ENCODE peak calls at places on chromosome 11, in six cellular contexts. One of them, this sample, is unnamed.

GRCh38 chr11:19953342-19953741 is 206.9 kb downstream of the DBX1 start:
- DNase-seq in IMR-90: peak
- DNase-seq in H9: peak
- DNase-seq in fibroblast of pulmonary artery: peak
- DNase-seq in Peyer's patch: no peak
- DNase-seq in lower lobe of right lung: no peak
- DNase-seq in this sample: no peak

GRCh38 chr11:27619039-27619438 is 81.2 kb downstream of the BDNF start:
- DNase-seq in fibroblast of pulmonary artery: no peak
- DNase-seq in H9: no peak
- DNase-seq in Peyer's patch: no peak
- DNase-seq in lower lobe of right lung: no peak
- DNase-seq in IMR-90: peak
- DNase-seq in this sample: no peak

GRCh38 chr11:6876325-6876724 is at the start of gene OR10A4:
- DNase-seq in fibroblast of pulmonary artery: no peak
- DNase-seq in H9: no peak
- DNase-seq in lower lobe of right lung: no peak
- DNase-seq in Peyer's patch: no peak
- DNase-seq in IMR-90: no peak
- DNase-seq in this sample: no peak

GRCh38 chr11:83140691-83141455 is 16.1 kb upstream of the PCF11 start:
- DNase-seq in H9: no peak
- DNase-seq in fibroblast of pulmonary artery: no peak
- DNase-seq in lower lobe of right lung: no peak
- DNase-seq in Peyer's patch: no peak
- DNase-seq in IMR-90: no peak
- DNase-seq in this sample: no peak

GRCh38 chr11:120054016-120054752 is 83.7 kb downstream of the TRIM29 start:
- DNase-seq in H9: peak
- DNase-seq in fibroblast of pulmonary artery: no peak
- DNase-seq in Peyer's patch: no peak
- DNase-seq in lower lobe of right lung: no peak
- DNase-seq in IMR-90: no peak
- DNase-seq in this sample: no peak

GRCh38 chr11:122137081-122137793 is 21.2 kb upstream of the BLID start:
- DNase-seq in Peyer's patch: no peak
- DNase-seq in IMR-90: peak
- DNase-seq in lower lobe of right lung: no peak
- DNase-seq in fibroblast of pulmonary artery: peak
- DNase-seq in H9: no peak
- DNase-seq in this sample: no peak

GRCh38 chr11:133318221-133318620 is 214.1 kb downstream of the OPCML start:
- DNase-seq in IMR-90: no peak
- DNase-seq in H9: peak
- DNase-seq in Peyer's patch: no peak
- DNase-seq in fibroblast of pulmonary artery: no peak
- DNase-seq in lower lobe of right lung: no peak
- DNase-seq in this sample: no peak

GRCh38 chr11:111308140-111308539 is 9.8 kb downstream of the POU2AF3 start:
- DNase-seq in Peyer's patch: peak
- DNase-seq in IMR-90: peak
- DNase-seq in H9: no peak
- DNase-seq in lower lobe of right lung: peak
- DNase-seq in fibroblast of pulmonary artery: no peak
- DNase-seq in this sample: no peak

GRCh38 chr11:6682591-6682935 is 577 bp downstream of the MRPL17 start:
- DNase-seq in Peyer's patch: no peak
- DNase-seq in IMR-90: no peak
- DNase-seq in fibroblast of pulmonary artery: no peak
- DNase-seq in H9: no peak
- DNase-seq in lower lobe of right lung: no peak
- DNase-seq in this sample: no peak

GRCh38 chr11:17760102-17761029 is 25.8 kb downstream of the KCNC1 start:
- DNase-seq in lower lobe of right lung: no peak
- DNase-seq in Peyer's patch: peak
- DNase-seq in IMR-90: peak
- DNase-seq in fibroblast of pulmonary artery: peak
- DNase-seq in H9: peak
- DNase-seq in this sample: peak

GRCh38 chr11:76776472-76776871 is 6.7 kb upstream of the TSKU start:
- DNase-seq in lower lobe of right lung: no peak
- DNase-seq in IMR-90: no peak
- DNase-seq in Peyer's patch: no peak
- DNase-seq in H9: no peak
- DNase-seq in fibroblast of pulmonary artery: no peak
- DNase-seq in this sample: no peak

GRCh38 chr11:102111011-102111786 is 952 bp downstream of the YAP1 start:
- DNase-seq in Peyer's patch: peak
- DNase-seq in lower lobe of right lung: peak
- DNase-seq in H9: peak
- DNase-seq in IMR-90: peak
- DNase-seq in fibroblast of pulmonary artery: peak
- DNase-seq in this sample: peak

GRCh38 chr11:125679397-125679796 is 1.2 kb downstream of the ACRV1 start:
- DNase-seq in IMR-90: peak
- DNase-seq in Peyer's patch: no peak
- DNase-seq in fibroblast of pulmonary artery: no peak
- DNase-seq in H9: no peak
- DNase-seq in lower lobe of right lung: no peak
- DNase-seq in this sample: no peak

GRCh38 chr11:60936467-60937143 is 12.3 kb downstream of the TMEM132A start:
- DNase-seq in Peyer's patch: peak
- DNase-seq in H9: no peak
- DNase-seq in fibroblast of pulmonary artery: no peak
- DNase-seq in IMR-90: no peak
- DNase-seq in lower lobe of right lung: no peak
- DNase-seq in this sample: no peak

GRCh38 chr11:74320538-74320937 is 9.1 kb upstream of the P4HA3 start:
- DNase-seq in IMR-90: peak
- DNase-seq in H9: no peak
- DNase-seq in Peyer's patch: no peak
- DNase-seq in lower lobe of right lung: no peak
- DNase-seq in fibroblast of pulmonary artery: no peak
- DNase-seq in this sample: no peak

GRCh38 chr11:72568861-72569260 is 105.4 kb downstream of the PDE2A start:
- DNase-seq in H9: no peak
- DNase-seq in fibroblast of pulmonary artery: no peak
- DNase-seq in IMR-90: no peak
- DNase-seq in Peyer's patch: no peak
- DNase-seq in lower lobe of right lung: no peak
- DNase-seq in this sample: no peak

GRCh38 chr11:87097582-87097981 is 59.8 kb downstream of the TMEM135 start:
- DNase-seq in lower lobe of right lung: no peak
- DNase-seq in IMR-90: peak
- DNase-seq in Peyer's patch: no peak
- DNase-seq in H9: peak
- DNase-seq in fibroblast of pulmonary artery: peak
- DNase-seq in this sample: peak

GRCh38 chr11:35216962-35217667 is 78.1 kb downstream of the CD44 start:
- DNase-seq in IMR-90: no peak
- DNase-seq in lower lobe of right lung: no peak
- DNase-seq in Peyer's patch: no peak
- DNase-seq in fibroblast of pulmonary artery: no peak
- DNase-seq in H9: peak
- DNase-seq in this sample: no peak

GRCh38 chr11:67404515-67405195 is 772 bp downstream of the TBC1D10C start:
- DNase-seq in H9: no peak
- DNase-seq in lower lobe of right lung: peak
- DNase-seq in fibroblast of pulmonary artery: no peak
- DNase-seq in Peyer's patch: no peak
- DNase-seq in IMR-90: no peak
- DNase-seq in this sample: no peak

DNA sequence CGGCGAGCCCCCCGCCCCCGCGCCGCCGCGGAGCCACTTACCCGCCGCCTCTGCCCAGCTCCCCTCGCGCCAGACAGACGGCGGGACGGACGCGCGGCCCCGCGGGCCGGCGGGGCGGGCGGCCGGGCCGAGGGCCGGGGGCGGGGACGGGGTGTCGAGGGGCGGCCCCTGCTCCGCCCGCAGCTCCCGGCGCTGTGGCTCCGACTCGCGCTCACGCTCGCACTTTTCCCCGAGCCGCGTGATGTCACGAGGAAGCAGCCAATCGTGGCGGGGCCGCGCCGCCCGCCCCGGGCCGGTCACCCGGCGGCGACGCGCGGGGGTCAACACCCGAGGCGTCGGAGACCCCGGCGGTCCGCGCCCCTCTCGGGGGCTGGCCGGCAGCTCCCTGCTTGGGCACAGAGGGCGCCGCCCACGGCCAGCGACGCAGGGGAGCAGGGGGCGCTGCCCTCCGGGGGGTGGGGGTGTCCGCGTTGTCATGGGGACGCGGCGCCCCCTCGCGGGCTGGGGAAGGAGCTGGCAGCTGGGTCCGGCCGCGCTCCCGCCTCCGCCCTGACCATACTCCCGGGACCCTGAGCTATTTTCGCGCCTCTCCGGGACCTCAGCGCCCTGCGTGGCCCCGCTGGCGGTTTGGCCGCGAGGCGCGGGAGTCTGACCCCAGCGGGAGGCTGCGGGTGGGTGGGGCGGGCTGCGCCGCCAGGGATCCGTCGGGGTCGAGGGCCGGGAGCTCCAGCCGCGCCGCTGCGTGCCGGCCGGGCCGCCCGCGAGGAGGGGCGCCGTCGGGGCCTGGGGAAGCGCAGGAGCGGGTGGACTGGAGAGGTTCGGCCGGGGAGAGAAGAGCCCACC is at the start of gene CHRM4:
- DNase-seq in fibroblast of pulmonary artery: peak
- DNase-seq in H9: peak
- DNase-seq in lower lobe of right lung: no peak
- DNase-seq in Peyer's patch: peak
- DNase-seq in IMR-90: peak
- DNase-seq in this sample: peak
- TF ChIP-seq CTCF in fibroblast of pulmonary artery: peak
- TF ChIP-seq CTCF in H9: peak
- TF ChIP-seq CTCF in lower lobe of right lung: no peak
- TF ChIP-seq CTCF in Peyer's patch: no peak
- TF ChIP-seq CTCF in IMR-90: peak
- TF ChIP-seq CTCF in this sample: peak

GRCh38 chr11:13152264-13152663 is 125.3 kb upstream of the BMAL1 start:
- DNase-seq in H9: no peak
- DNase-seq in IMR-90: no peak
- DNase-seq in Peyer's patch: no peak
- DNase-seq in fibroblast of pulmonary artery: no peak
- DNase-seq in lower lobe of right lung: no peak
- DNase-seq in this sample: no peak

GRCh38 chr11:13152736-13153541 is 124.7 kb upstream of the BMAL1 start:
- DNase-seq in H9: no peak
- DNase-seq in Peyer's patch: no peak
- DNase-seq in IMR-90: peak
- DNase-seq in fibroblast of pulmonary artery: peak
- DNase-seq in lower lobe of right lung: no peak
- DNase-seq in this sample: no peak

GRCh38 chr11:13145461-13145860 is 132.1 kb upstream of the BMAL1 start:
- DNase-seq in Peyer's patch: no peak
- DNase-seq in fibroblast of pulmonary artery: no peak
- DNase-seq in lower lobe of right lung: no peak
- DNase-seq in IMR-90: no peak
- DNase-seq in H9: no peak
- DNase-seq in this sample: no peak

GRCh38 chr11:13150487-13150886 is 127.1 kb upstream of the BMAL1 start:
- DNase-seq in H9: no peak
- DNase-seq in fibroblast of pulmonary artery: no peak
- DNase-seq in lower lobe of right lung: no peak
- DNase-seq in Peyer's patch: no peak
- DNase-seq in IMR-90: no peak
- DNase-seq in this sample: no peak

GRCh38 chr11:13149991-13150390 is 127.6 kb upstream of the BMAL1 start:
- DNase-seq in Peyer's patch: no peak
- DNase-seq in IMR-90: no peak
- DNase-seq in lower lobe of right lung: no peak
- DNase-seq in fibroblast of pulmonary artery: no peak
- DNase-seq in H9: no peak
- DNase-seq in this sample: no peak
- TF ChIP-seq CTCF in Peyer's patch: no peak
- TF ChIP-seq CTCF in IMR-90: no peak
- TF ChIP-seq CTCF in lower lobe of right lung: no peak
- TF ChIP-seq CTCF in fibroblast of pulmonary artery: no peak
- TF ChIP-seq CTCF in H9: no peak
- TF ChIP-seq CTCF in this sample: no peak

DNA sequence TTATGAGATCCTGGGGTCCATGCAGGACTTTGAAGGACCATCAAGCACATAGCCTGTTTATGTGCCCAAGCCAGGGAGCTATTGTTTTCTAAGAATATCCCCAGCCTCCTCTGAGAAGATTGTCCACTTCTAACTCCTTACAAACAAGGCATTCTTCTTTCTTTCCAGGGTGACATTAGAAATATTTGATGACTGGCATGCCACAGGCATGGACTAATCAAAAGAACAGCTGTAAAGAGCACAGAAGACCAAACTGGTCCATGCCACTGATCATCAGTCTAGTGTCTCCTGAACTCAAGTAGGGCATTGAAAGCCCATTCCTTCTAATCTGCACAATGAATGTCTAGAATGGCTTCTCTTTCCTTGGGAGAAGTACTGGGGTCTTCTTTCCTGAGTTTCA is 24.9 kb upstream of the LMO2 start:
- DNase-seq in Peyer's patch: no peak
- DNase-seq in H9: no peak
- DNase-seq in fibroblast of pulmonary artery: no peak
- DNase-seq in lower lobe of right lung: no peak
- DNase-seq in IMR-90: no peak
- DNase-seq in this sample: no peak
- TF ChIP-seq CTCF in Peyer's patch: no peak
- TF ChIP-seq CTCF in H9: no peak
- TF ChIP-seq CTCF in fibroblast of pulmonary artery: no peak
- TF ChIP-seq CTCF in lower lobe of right lung: no peak
- TF ChIP-seq CTCF in IMR-90: no peak
- TF ChIP-seq CTCF in this sample: no peak

DNA sequence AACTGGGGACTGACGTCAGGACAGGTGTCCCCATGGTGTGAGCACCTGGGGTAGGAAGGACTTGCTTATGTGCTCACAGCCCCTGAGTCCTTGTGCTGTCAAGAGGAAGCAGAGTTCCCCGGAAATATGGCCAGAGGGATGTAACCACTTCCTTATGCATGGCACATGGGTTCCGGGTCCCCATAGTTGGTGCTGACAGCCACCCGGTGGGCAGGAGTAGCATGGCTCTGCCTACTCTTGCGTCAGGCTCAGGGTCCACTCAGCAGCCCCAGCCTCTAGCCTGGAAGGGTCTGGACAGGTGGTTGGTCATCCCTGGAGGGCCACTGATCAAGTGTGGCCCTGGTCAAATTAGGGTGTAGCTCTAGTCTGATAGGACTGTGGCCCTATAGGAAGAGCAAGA is 42.8 kb upstream of the CCND1 start:
- DNase-seq in H9: no peak
- DNase-seq in IMR-90: no peak
- DNase-seq in fibroblast of pulmonary artery: no peak
- DNase-seq in lower lobe of right lung: no peak
- DNase-seq in Peyer's patch: no peak
- DNase-seq in this sample: no peak
- TF ChIP-seq CTCF in H9: peak
- TF ChIP-seq CTCF in IMR-90: no peak
- TF ChIP-seq CTCF in fibroblast of pulmonary artery: peak
- TF ChIP-seq CTCF in lower lobe of right lung: peak
- TF ChIP-seq CTCF in Peyer's patch: no peak
- TF ChIP-seq CTCF in this sample: no peak

GRCh38 chr11:57340228-57340627 is 2.1 kb downstream of the P2RX3 start:
- DNase-seq in lower lobe of right lung: no peak
- DNase-seq in IMR-90: no peak
- DNase-seq in Peyer's patch: peak
- DNase-seq in H9: peak
- DNase-seq in fibroblast of pulmonary artery: no peak
- DNase-seq in this sample: peak
- TF ChIP-seq CTCF in lower lobe of right lung: no peak
- TF ChIP-seq CTCF in IMR-90: no peak
- TF ChIP-seq CTCF in Peyer's patch: no peak
- TF ChIP-seq CTCF in H9: peak
- TF ChIP-seq CTCF in fibroblast of pulmonary artery: peak
- TF ChIP-seq CTCF in this sample: peak

This sample was measured in nephron progenitor cell.